ENCODE peak calls at places on chromosome 9, in four cellular contexts. X is fibroblast of pulmonary artery, O is mesothelial cell of epicardium, V is mammary epithelial cell. Q is an unnamed sample.

GRCh38 chr9:126704157-126704941 is 90.6 kb downstream of the LMX1B start:
- DNase-seq in X (peak; percentile 63), O (no peak), V (peak; percentile 74), Q (no peak)

GRCh38 chr9:89676281-89676680 is 71.5 kb downstream of the GADD45G start:
- DNase-seq in X (no peak), O (no peak), V (no peak), Q (no peak)

GRCh38 chr9:26954050-26954508 is 2.1 kb upstream of the IFT74 start:
- DNase-seq in X (peak; percentile 18), O (no peak), V (no peak), Q (no peak)

GRCh38 chr9:3963266-3964019 is 336.4 kb downstream of the GLIS3 start:
- DNase-seq in X (peak; percentile 78), O (no peak), V (peak; percentile 37), Q (no peak)

GRCh38 chr9:16501726-16502125 is 368.7 kb downstream of the BNC2 start:
- DNase-seq in X (no peak), O (no peak), V (peak; percentile 45), Q (no peak)

GRCh38 chr9:117224676-117225075 is 190.2 kb downstream of the ASTN2 start:
- DNase-seq in X (no peak), O (no peak), V (no peak), Q (no peak)

GRCh38 chr9:6230037-6230778 is 14.6 kb downstream of the IL33 start:
- DNase-seq in X (peak; percentile 79), O (no peak), V (peak; percentile 85), Q (no peak)

GRCh38 chr9:114220129-114220541 is 64.8 kb downstream of the COL27A1 start:
- DNase-seq in X (no peak), O (no peak), V (no peak), Q (no peak)

GRCh38 chr9:4566806-4567205 is 76.5 kb downstream of the SLC1A1 start:
- DNase-seq in X (no peak), O (no peak), V (no peak), Q (no peak)

GRCh38 chr9:135801070-135801469 is 99.1 kb downstream of the KCNT1 start:
- DNase-seq in X (no peak), O (no peak), V (no peak), Q (no peak)

GRCh38 chr9:135803441-135803840 is 101.5 kb downstream of the KCNT1 start:
- DNase-seq in X (no peak), O (no peak), V (no peak), Q (no peak)

GRCh38 chr9:135802876-135803419 is 101.0 kb downstream of the KCNT1 start:
- DNase-seq in X (no peak), O (no peak), V (peak; percentile 2), Q (no peak)

GRCh38 chr9:135805422-135806022 is 101.8 kb downstream of the CAMSAP1 start:
- DNase-seq in X (no peak), O (no peak), V (no peak), Q (no peak)

GRCh38 chr9:135804588-135805421 is 102.5 kb downstream of the CAMSAP1 start:
- DNase-seq in X (no peak), O (no peak), V (no peak), Q (no peak)
- TF ChIP-seq CTCF in X (no peak), O (no peak), V (no peak), Q (no peak)

GRCh38 chr9:105541838-105542237 is 16.1 kb upstream of the FKTN start:
- DNase-seq in X (no peak), O (no peak), V (peak; percentile 1), Q (no peak)
- TF ChIP-seq CTCF in X (no peak), O (no peak), V (no peak), Q (no peak)

GRCh38 chr9:38626006-38626405 is 5.6 kb upstream of the ANKRD18A start:
- DNase-seq in X (no peak), O (no peak), V (no peak), Q (no peak)
- TF ChIP-seq CTCF in X (no peak), O (no peak), V (no peak), Q (no peak)

DNA sequence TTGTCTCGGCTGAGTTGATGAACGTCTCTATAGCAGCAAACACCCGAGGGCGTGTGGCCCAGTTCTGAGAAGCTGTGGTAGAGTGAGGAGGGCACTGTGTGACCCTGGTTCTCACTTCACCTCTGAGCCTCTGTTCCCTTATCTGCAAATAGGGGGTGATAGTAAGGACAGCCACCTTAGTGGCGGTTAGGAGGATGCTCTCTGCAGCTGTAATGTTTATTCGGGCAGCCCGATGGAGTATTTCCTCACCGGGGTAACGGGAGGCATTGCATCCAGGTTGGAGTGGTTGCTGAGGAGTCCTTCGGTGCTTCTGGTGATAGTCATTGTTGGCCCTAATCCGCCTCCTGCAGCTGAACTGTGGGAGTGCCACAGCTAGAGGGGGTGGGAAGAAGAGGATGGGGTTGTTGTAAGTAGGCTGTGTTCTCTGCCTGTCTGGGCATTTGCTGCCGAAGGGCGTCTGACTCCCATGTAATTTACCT is 13.9 kb downstream of the PRRC2B start:
- DNase-seq in X (peak; percentile 57), O (no peak), V (peak; percentile 73), Q (no peak)
- TF ChIP-seq CTCF in X (peak; percentile 35), O (no peak), V (peak; percentile 59), Q (no peak)

GRCh38 chr9:98410185-98410697 is 154.8 kb upstream of the TBC1D2 start:
- DNase-seq in X (peak; percentile 89), O (no peak), V (no peak), Q (no peak)
- TF ChIP-seq CTCF in X (peak; percentile 64), O (no peak), V (no peak), Q (no peak)

GRCh38 chr9:128150594-128151342 is 1.5 kb downstream of the LCN2 start:
- DNase-seq in X (no peak), O (no peak), V (no peak), Q (no peak)
- TF ChIP-seq CTCF in X (peak; percentile 19), O (no peak), V (peak; percentile 6), Q (no peak)

GRCh38 chr9:23117621-23118020 is 671.0 kb downstream of the DMRTA1 start:
- DNase-seq in X (peak; percentile 11), O (no peak), V (peak; percentile 6), Q (no peak)

GRCh38 chr9:23120630-23121029 is 674.0 kb downstream of the DMRTA1 start:
- DNase-seq in X (no peak), O (no peak), V (no peak), Q (no peak)

GRCh38 chr9:23123048-23123632 is 676.5 kb downstream of the DMRTA1 start:
- DNase-seq in X (peak; percentile 3), O (no peak), V (peak; percentile 4), Q (no peak)
- TF ChIP-seq CTCF in X (peak; percentile 19), O (peak; percentile 95), V (peak; percentile 66), Q (no peak)

GRCh38 chr9:109182940-109183798 is 16.1 kb upstream of the FRRS1L start:
- DNase-seq in X (peak; percentile 30), O (no peak), V (peak; percentile 60), Q (no peak)
- TF ChIP-seq CTCF in X (peak; percentile 60), O (peak; percentile 13), V (peak; percentile 39), Q (no peak)

GRCh38 chr9:130732131-130732530 is 38.6 kb downstream of the EXOSC2 start:
- DNase-seq in X (no peak), O (no peak), V (peak; percentile 15), Q (no peak)
- TF ChIP-seq CTCF in X (no peak), O (no peak), V (peak; percentile 7), Q (no peak)

GRCh38 chr9:93996863-93997262 is 41.7 kb upstream of the BARX1 start:
- DNase-seq in X (no peak), O (no peak), V (no peak), Q (no peak)
- TF ChIP-seq CTCF in X (no peak), O (no peak), V (peak; percentile 17), Q (no peak)